ENCODE peak calls at places on chromosome 21, in seven cellular contexts. G is fibroblast of lung, M is lower leg skin, D is BJ, T is keratinocyte, R is BE2C, A is heart left ventricle. P is an unnamed sample.
A peak's percentile ranks its signal among the peaks of the same experiment; 100 is the strongest.

GRCh38 chr21:42566524-42567180 is 53.0 kb downstream of the SLC37A1 start:
- DNase-seq in G (no peak), M (no peak), D (no peak), T (no peak), R (no peak), A (no peak), P (no peak)

GRCh38 chr21:26447932-26448331 is 125.2 kb downstream of the CYYR1 start:
- DNase-seq in G (peak; percentile 25), M (no peak), D (no peak), T (no peak), R (no peak), A (no peak), P (no peak)

GRCh38 chr21:43597052-43597451 is 62.2 kb downstream of the HSF2BP start:
- DNase-seq in G (peak; percentile 95), M (no peak), D (no peak), T (no peak), R (peak; percentile 54), A (no peak), P (peak; percentile 60)

GRCh38 chr21:42527489-42528158 is 14.0 kb downstream of the SLC37A1 start:
- DNase-seq in G (no peak), M (no peak), D (no peak), T (no peak), R (no peak), A (no peak), P (no peak)

GRCh38 chr21:32412162-32412997 is at the start of gene EVA1C:
- DNase-seq in G (peak; percentile 32), M (peak; percentile 56), D (no peak), T (no peak), R (peak; percentile 25), A (peak; percentile 77), P (peak; percentile 59)

GRCh38 chr21:33402011-33402979 is 918 bp upstream of the IFNGR2 start:
- DNase-seq in G (peak; percentile 60), M (peak; percentile 83), D (peak; percentile 56), T (no peak), R (no peak), A (peak; percentile 73), P (peak; percentile 72)

GRCh38 chr21:20997308-20997632 is 939 bp upstream of the NCAM2 start:
- DNase-seq in G (no peak), M (no peak), D (no peak), T (no peak), R (no peak), A (no peak), P (no peak)

GRCh38 chr21:42553435-42553834 is 39.8 kb downstream of the SLC37A1 start:
- DNase-seq in G (no peak), M (no peak), D (no peak), T (no peak), R (no peak), A (no peak), P (peak; percentile 13)

GRCh38 chr21:43283136-43283924 is 114.5 kb downstream of the CRYAA start:
- DNase-seq in G (no peak), M (no peak), D (no peak), T (no peak), R (peak; percentile 1), A (no peak), P (no peak)

GRCh38 chr21:41161428-41161827 is 6.5 kb upstream of the BACE2 start:
- DNase-seq in G (no peak), M (no peak), D (no peak), T (no peak), R (no peak), A (no peak), P (no peak)

GRCh38 chr21:38306833-38307232 is 50.0 kb downstream of the KCNJ15 start:
- DNase-seq in G (peak; percentile 95), M (no peak), D (peak; percentile 57), T (no peak), R (no peak), A (no peak), P (peak; percentile 96)

GRCh38 chr21:31509108-31510017 is 150.1 kb upstream of the SOD1 start:
- DNase-seq in G (peak; percentile 41), M (peak; percentile 49), D (no peak), T (peak; percentile 35), R (peak; percentile 59), A (no peak), P (no peak)

GRCh38 chr21:43603230-43603626 is 56.1 kb downstream of the HSF2BP start:
- DNase-seq in G (no peak), M (no peak), D (no peak), T (no peak), R (no peak), A (no peak), P (no peak)

GRCh38 chr21:10272216-10272615 is 249.2 kb upstream of the TPTE start:
- DNase-seq in G (no peak), M (no peak), D (no peak), T (no peak), R (no peak), A (no peak), P (no peak)

GRCh38 chr21:42125571-42126544 is 54.7 kb downstream of the UMODL1 start:
- DNase-seq in G (peak; percentile 63), M (no peak), D (no peak), T (no peak), R (no peak), A (no peak), P (peak; percentile 33)

GRCh38 chr21:38850277-38850951 is 44.7 kb downstream of the ETS2 start:
- DNase-seq in G (no peak), M (no peak), D (no peak), T (no peak), R (no peak), A (no peak), P (no peak)

GRCh38 chr21:41802684-41803083 is 35.8 kb upstream of the RIPK4 start:
- DNase-seq in G (peak; percentile 50), M (peak; percentile 54), D (no peak), T (no peak), R (no peak), A (peak; percentile 65), P (peak; percentile 48)

GRCh38 chr21:26546698-26547097 is 26.4 kb downstream of the CYYR1 start:
- DNase-seq in G (no peak), M (peak; percentile 18), D (no peak), T (no peak), R (no peak), A (peak; percentile 46), P (no peak)

DNA sequence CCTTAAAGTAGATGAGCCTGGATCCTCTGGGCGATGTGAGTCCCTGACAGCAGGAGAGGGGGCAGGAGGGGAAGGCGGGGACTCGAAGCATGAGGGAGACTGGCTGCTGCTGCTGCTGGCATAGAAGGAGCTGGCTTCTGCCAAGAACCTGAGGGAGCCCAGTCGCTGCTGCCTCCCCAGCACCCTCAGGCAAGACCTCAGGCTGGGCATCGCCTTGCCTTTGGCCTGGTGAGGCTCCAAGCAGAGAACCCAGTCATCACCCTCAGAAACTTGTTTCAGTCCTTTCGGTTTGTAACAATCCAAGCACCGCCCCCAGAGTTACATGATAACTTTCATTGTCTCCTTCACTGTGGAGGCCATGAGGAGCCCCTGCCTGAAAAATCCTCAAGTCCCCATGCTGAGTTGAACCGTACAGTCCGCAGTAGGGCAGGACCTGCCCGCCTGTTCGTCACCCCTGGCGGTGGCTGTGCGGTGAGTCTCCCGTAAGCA is 38.8 kb downstream of the POFUT2 start:
- DNase-seq in G (peak; percentile 36), M (no peak), D (no peak), T (no peak), R (peak; percentile 49), A (no peak), P (peak; percentile 58)
- H3K4me3 ChIP-seq in G (peak overlapping the region; percentile 46), M (no peak overlapping the region), D (peak overlapping the region; percentile 20), T (peak overlapping the region; percentile 14), R (peak overlapping the region; percentile 55), A (no peak overlapping the region), P (peak overlapping the region; percentile 56)

GRCh38 chr21:34670962-34671348 is 2.2 kb downstream of the CLIC6 start:
- DNase-seq in G (no peak), M (no peak), D (no peak), T (no peak), R (no peak), A (no peak), P (no peak)
- TF ChIP-seq CTCF in G (no peak), M (no peak), D (no peak), T (no peak), R (no peak), A (no peak), P (peak; percentile 21)

GRCh38 chr21:27586326-27586725 is 619.4 kb upstream of the ADAMTS5 start:
- DNase-seq in G (no peak), M (no peak), D (no peak), T (no peak), R (no peak), A (no peak), P (no peak)

GRCh38 chr21:27586986-27587385 is 620.1 kb upstream of the ADAMTS5 start:
- DNase-seq in G (no peak), M (no peak), D (no peak), T (no peak), R (no peak), A (no peak), P (no peak)

GRCh38 chr21:27590271-27590670 is 623.4 kb upstream of the ADAMTS5 start:
- DNase-seq in G (peak; percentile 20), M (no peak), D (peak; percentile 41), T (no peak), R (no peak), A (peak; percentile 26), P (peak; percentile 89)
- H3K4me3 ChIP-seq in G (no peak overlapping the region), M (no peak overlapping the region), D (no peak overlapping the region), T (no peak overlapping the region), R (no peak overlapping the region), A (no peak overlapping the region), P (no peak overlapping the region)

GRCh38 chr21:46092026-46092764 is 5.7 kb upstream of the COL6A2 start:
- DNase-seq in G (peak; percentile 99), M (peak; percentile 77), D (peak; percentile 94), T (no peak), R (no peak), A (peak; percentile 63), P (peak; percentile 97)

GRCh38 chr21:46093668-46094400 is 4.1 kb upstream of the COL6A2 start:
- DNase-seq in G (no peak), M (no peak), D (no peak), T (no peak), R (no peak), A (no peak), P (no peak)

GRCh38 chr21:46091631-46092025 is 6.3 kb upstream of the COL6A2 start:
- DNase-seq in G (no peak), M (no peak), D (no peak), T (no peak), R (no peak), A (no peak), P (no peak)

GRCh38 chr21:46094401-46095105 is 3.4 kb upstream of the COL6A2 start:
- DNase-seq in G (no peak), M (no peak), D (no peak), T (no peak), R (no peak), A (no peak), P (no peak)

DNA sequence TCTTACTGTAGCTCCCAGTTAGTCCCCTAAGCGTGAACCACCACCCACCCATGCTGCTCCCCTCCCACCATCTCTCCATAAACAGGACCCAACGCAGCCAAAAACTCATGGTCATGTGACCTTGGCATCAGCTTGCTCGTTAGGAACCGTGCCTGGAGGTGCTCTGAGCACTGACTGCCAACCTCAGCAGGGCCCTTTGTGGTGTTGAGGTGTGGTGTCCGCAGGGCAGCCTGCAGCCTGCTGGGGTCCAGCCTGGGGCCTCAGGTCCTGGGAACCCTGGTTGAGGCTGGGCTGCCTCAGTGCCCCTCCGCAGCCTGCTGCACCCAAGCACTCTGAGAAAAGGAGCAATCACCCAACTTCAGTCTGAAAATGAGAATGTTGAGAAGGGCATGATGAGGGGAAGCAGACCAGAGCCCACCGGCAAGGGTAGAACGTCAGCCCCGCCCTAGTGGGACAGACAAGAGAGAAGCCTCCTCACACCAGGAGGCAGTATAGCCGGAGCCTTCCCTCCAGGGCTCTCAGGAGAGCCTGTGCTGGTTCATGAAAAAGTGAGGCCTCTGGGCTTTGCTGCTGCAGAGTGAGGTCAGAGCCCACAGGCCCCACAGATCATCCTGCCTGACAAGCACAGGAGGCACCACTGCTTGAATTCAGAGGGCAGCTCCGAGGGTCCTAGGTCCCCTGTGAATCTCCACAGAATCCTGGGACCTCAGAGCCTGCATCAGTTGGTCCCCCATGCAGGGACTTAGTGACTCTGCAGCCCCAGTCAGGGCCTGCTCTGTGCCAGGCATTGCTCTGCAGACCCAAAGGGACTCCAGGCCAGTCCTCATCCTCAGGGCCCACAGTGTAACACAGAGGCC is 4.9 kb upstream of the COL6A2 start:
- DNase-seq in G (no peak), M (no peak), D (no peak), T (no peak), R (no peak), A (no peak), P (no peak)
- TF ChIP-seq CTCF in G (peak; percentile 11), M (no peak), D (no peak), T (no peak), R (no peak), A (no peak), P (peak; percentile 17)